ENCODE peak calls at places on chromosome 13, in six cellular contexts. One of them, this sample, is unnamed.

GRCh38 chr13:34340534-34340933 is 522.6 kb downstream of the RFC3 start:
- DNase-seq in AG09319: no peak
- DNase-seq in suprapubic skin: peak; percentile 78
- DNase-seq in neural progenitor cell: no peak
- DNase-seq in fibroblast of mammary gland: peak; percentile 84
- DNase-seq in cardiac fibroblast: peak; percentile 57
- DNase-seq in this sample: no peak

GRCh38 chr13:84430441-84430840 is 548.2 kb upstream of the SLITRK1 start:
- DNase-seq in AG09319: no peak
- DNase-seq in suprapubic skin: no peak
- DNase-seq in neural progenitor cell: no peak
- DNase-seq in fibroblast of mammary gland: no peak
- DNase-seq in cardiac fibroblast: peak; percentile 2
- DNase-seq in this sample: no peak

GRCh38 chr13:99312493-99312883 is 5.3 kb upstream of the GPR183 start:
- DNase-seq in AG09319: peak; percentile 98
- DNase-seq in suprapubic skin: peak; percentile 91
- DNase-seq in neural progenitor cell: no peak
- DNase-seq in fibroblast of mammary gland: peak; percentile 100
- DNase-seq in cardiac fibroblast: peak; percentile 86
- DNase-seq in this sample: no peak

GRCh38 chr13:113929628-113930615 is 44.0 kb downstream of the C13orf46 start:
- DNase-seq in AG09319: no peak
- DNase-seq in suprapubic skin: peak; percentile 63
- DNase-seq in neural progenitor cell: no peak
- DNase-seq in fibroblast of mammary gland: no peak
- DNase-seq in cardiac fibroblast: no peak
- DNase-seq in this sample: no peak

GRCh38 chr13:32211788-32212187 is 103.4 kb downstream of the ZAR1L start:
- DNase-seq in AG09319: peak; percentile 76
- DNase-seq in suprapubic skin: no peak
- DNase-seq in neural progenitor cell: no peak
- DNase-seq in fibroblast of mammary gland: peak; percentile 86
- DNase-seq in cardiac fibroblast: peak; percentile 81
- DNase-seq in this sample: no peak

GRCh38 chr13:44818428-44818827 is 170.8 kb downstream of the NUFIP1 start:
- DNase-seq in AG09319: no peak
- DNase-seq in suprapubic skin: no peak
- DNase-seq in neural progenitor cell: peak; percentile 81
- DNase-seq in fibroblast of mammary gland: peak; percentile 33
- DNase-seq in cardiac fibroblast: peak; percentile 45
- DNase-seq in this sample: no peak

GRCh38 chr13:113476811-113477210 is 13.7 kb downstream of the DCUN1D2 start:
- DNase-seq in AG09319: no peak
- DNase-seq in suprapubic skin: no peak
- DNase-seq in neural progenitor cell: no peak
- DNase-seq in fibroblast of mammary gland: no peak
- DNase-seq in cardiac fibroblast: no peak
- DNase-seq in this sample: no peak

GRCh38 chr13:95191821-95192220 is 109.4 kb downstream of the ABCC4 start:
- DNase-seq in AG09319: peak; percentile 41
- DNase-seq in suprapubic skin: peak; percentile 66
- DNase-seq in neural progenitor cell: peak; percentile 89
- DNase-seq in fibroblast of mammary gland: peak; percentile 77
- DNase-seq in cardiac fibroblast: peak; percentile 88
- DNase-seq in this sample: peak; percentile 93

GRCh38 chr13:97382276-97382675 is 51.7 kb upstream of the RAP2A start:
- DNase-seq in AG09319: no peak
- DNase-seq in suprapubic skin: no peak
- DNase-seq in neural progenitor cell: no peak
- DNase-seq in fibroblast of mammary gland: no peak
- DNase-seq in cardiac fibroblast: no peak
- DNase-seq in this sample: no peak

GRCh38 chr13:30892966-30893365 is 13.1 kb upstream of the MEDAG start:
- DNase-seq in AG09319: no peak
- DNase-seq in suprapubic skin: peak; percentile 87
- DNase-seq in neural progenitor cell: peak; percentile 74
- DNase-seq in fibroblast of mammary gland: peak; percentile 72
- DNase-seq in cardiac fibroblast: peak; percentile 75
- DNase-seq in this sample: peak; percentile 76

GRCh38 chr13:59269476-59269875 is 894.3 kb downstream of the DIAPH3 start:
- DNase-seq in AG09319: peak; percentile 16
- DNase-seq in suprapubic skin: no peak
- DNase-seq in neural progenitor cell: no peak
- DNase-seq in fibroblast of mammary gland: no peak
- DNase-seq in cardiac fibroblast: peak; percentile 54
- DNase-seq in this sample: no peak

GRCh38 chr13:94178625-94179244 is 300.7 kb downstream of the DCT start:
- DNase-seq in AG09319: no peak
- DNase-seq in suprapubic skin: no peak
- DNase-seq in neural progenitor cell: no peak
- DNase-seq in fibroblast of mammary gland: no peak
- DNase-seq in cardiac fibroblast: no peak
- DNase-seq in this sample: no peak

GRCh38 chr13:66922444-66922843 is 307.7 kb downstream of the PCDH9 start:
- DNase-seq in AG09319: no peak
- DNase-seq in suprapubic skin: no peak
- DNase-seq in neural progenitor cell: no peak
- DNase-seq in fibroblast of mammary gland: no peak
- DNase-seq in cardiac fibroblast: no peak
- DNase-seq in this sample: no peak

GRCh38 chr13:106919093-106919492 is 351.2 kb upstream of the ARGLU1 start:
- DNase-seq in AG09319: no peak
- DNase-seq in suprapubic skin: no peak
- DNase-seq in neural progenitor cell: no peak
- DNase-seq in fibroblast of mammary gland: no peak
- DNase-seq in cardiac fibroblast: no peak
- DNase-seq in this sample: peak; percentile 17

GRCh38 chr13:48155850-48156249 is 60.9 kb upstream of the MED4 start:
- DNase-seq in AG09319: no peak
- DNase-seq in suprapubic skin: no peak
- DNase-seq in neural progenitor cell: no peak
- DNase-seq in fibroblast of mammary gland: peak; percentile 70
- DNase-seq in cardiac fibroblast: peak; percentile 64
- DNase-seq in this sample: no peak

GRCh38 chr13:32136716-32137115 is 105.1 kb downstream of the FRY start:
- DNase-seq in AG09319: no peak
- DNase-seq in suprapubic skin: no peak
- DNase-seq in neural progenitor cell: no peak
- DNase-seq in fibroblast of mammary gland: no peak
- DNase-seq in cardiac fibroblast: no peak
- DNase-seq in this sample: no peak

GRCh38 chr13:31970237-31970930 is 61.2 kb upstream of the FRY start:
- DNase-seq in AG09319: no peak
- DNase-seq in suprapubic skin: no peak
- DNase-seq in neural progenitor cell: no peak
- DNase-seq in fibroblast of mammary gland: peak; percentile 69
- DNase-seq in cardiac fibroblast: no peak
- DNase-seq in this sample: no peak

GRCh38 chr13:113936166-113936565 is 37.7 kb downstream of the C13orf46 start:
- DNase-seq in AG09319: no peak
- DNase-seq in suprapubic skin: peak; percentile 46
- DNase-seq in neural progenitor cell: no peak
- DNase-seq in fibroblast of mammary gland: no peak
- DNase-seq in cardiac fibroblast: no peak
- DNase-seq in this sample: no peak

GRCh38 chr13:28796938-28797257 is 23.2 kb upstream of the MTUS2 start:
- DNase-seq in AG09319: no peak
- DNase-seq in suprapubic skin: no peak
- DNase-seq in neural progenitor cell: no peak
- DNase-seq in fibroblast of mammary gland: no peak
- DNase-seq in cardiac fibroblast: no peak
- DNase-seq in this sample: no peak

GRCh38 chr13:113996081-113996911 is 22.4 kb upstream of the C13orf46 start:
- DNase-seq in AG09319: no peak
- DNase-seq in suprapubic skin: peak; percentile 62
- DNase-seq in neural progenitor cell: no peak
- DNase-seq in fibroblast of mammary gland: no peak
- DNase-seq in cardiac fibroblast: no peak
- DNase-seq in this sample: no peak

GRCh38 chr13:42653694-42654093 is 79.7 kb downstream of the TNFSF11 start:
- DNase-seq in AG09319: no peak
- DNase-seq in suprapubic skin: no peak
- DNase-seq in neural progenitor cell: no peak
- DNase-seq in fibroblast of mammary gland: no peak
- DNase-seq in cardiac fibroblast: no peak
- DNase-seq in this sample: no peak

GRCh38 chr13:108086678-108087077 is 128.7 kb downstream of the LIG4 start:
- DNase-seq in AG09319: no peak
- DNase-seq in suprapubic skin: no peak
- DNase-seq in neural progenitor cell: peak; percentile 18
- DNase-seq in fibroblast of mammary gland: no peak
- DNase-seq in cardiac fibroblast: peak; percentile 13
- DNase-seq in this sample: peak; percentile 8

GRCh38 chr13:46389985-46390384 is 2.9 kb upstream of the RUBCNL start:
- DNase-seq in AG09319: no peak
- DNase-seq in suprapubic skin: no peak
- DNase-seq in neural progenitor cell: peak; percentile 60
- DNase-seq in fibroblast of mammary gland: no peak
- DNase-seq in cardiac fibroblast: no peak
- DNase-seq in this sample: no peak

GRCh38 chr13:50130686-50131051 is 115.4 kb downstream of the KCNRG start:
- DNase-seq in AG09319: no peak
- DNase-seq in suprapubic skin: no peak
- DNase-seq in neural progenitor cell: peak; percentile 69
- DNase-seq in fibroblast of mammary gland: peak; percentile 71
- DNase-seq in cardiac fibroblast: peak; percentile 59
- DNase-seq in this sample: peak; percentile 45

GRCh38 chr13:21043898-21044297 is 17.5 kb downstream of the LATS2 start:
- DNase-seq in AG09319: peak; percentile 64
- DNase-seq in suprapubic skin: no peak
- DNase-seq in neural progenitor cell: no peak
- DNase-seq in fibroblast of mammary gland: peak; percentile 91
- DNase-seq in cardiac fibroblast: peak; percentile 94
- DNase-seq in this sample: no peak

GRCh38 chr13:87234981-87235380 is 436.2 kb upstream of the SLITRK5 start:
- DNase-seq in AG09319: no peak
- DNase-seq in suprapubic skin: no peak
- DNase-seq in neural progenitor cell: no peak
- DNase-seq in fibroblast of mammary gland: peak; percentile 26
- DNase-seq in cardiac fibroblast: peak; percentile 40
- DNase-seq in this sample: no peak
- TF ChIP-seq CTCF in AG09319: no peak
- TF ChIP-seq CTCF in suprapubic skin: no peak
- TF ChIP-seq CTCF in neural progenitor cell: no peak
- TF ChIP-seq CTCF in fibroblast of mammary gland: no peak
- TF ChIP-seq CTCF in cardiac fibroblast: no peak
- TF ChIP-seq CTCF in this sample: no peak

GRCh38 chr13:25171170-25171516 is 945 bp downstream of the AMER2 start:
- DNase-seq in AG09319: no peak
- DNase-seq in suprapubic skin: no peak
- DNase-seq in neural progenitor cell: no peak
- DNase-seq in fibroblast of mammary gland: no peak
- DNase-seq in cardiac fibroblast: no peak
- DNase-seq in this sample: no peak

GRCh38 chr13:25172303-25172630 is 179 bp upstream of the AMER2 start:
- DNase-seq in AG09319: no peak
- DNase-seq in suprapubic skin: no peak
- DNase-seq in neural progenitor cell: peak; percentile 33
- DNase-seq in fibroblast of mammary gland: no peak
- DNase-seq in cardiac fibroblast: no peak
- DNase-seq in this sample: no peak

GRCh38 chr13:25170554-25171107 is 1.5 kb downstream of the AMER2 start:
- DNase-seq in AG09319: no peak
- DNase-seq in suprapubic skin: no peak
- DNase-seq in neural progenitor cell: peak; percentile 67
- DNase-seq in fibroblast of mammary gland: no peak
- DNase-seq in cardiac fibroblast: no peak
- DNase-seq in this sample: peak; percentile 52

GRCh38 chr13:25169951-25170553 is 2.0 kb downstream of the AMER2 start:
- DNase-seq in AG09319: no peak
- DNase-seq in suprapubic skin: no peak
- DNase-seq in neural progenitor cell: no peak
- DNase-seq in fibroblast of mammary gland: no peak
- DNase-seq in cardiac fibroblast: no peak
- DNase-seq in this sample: no peak

DNA sequence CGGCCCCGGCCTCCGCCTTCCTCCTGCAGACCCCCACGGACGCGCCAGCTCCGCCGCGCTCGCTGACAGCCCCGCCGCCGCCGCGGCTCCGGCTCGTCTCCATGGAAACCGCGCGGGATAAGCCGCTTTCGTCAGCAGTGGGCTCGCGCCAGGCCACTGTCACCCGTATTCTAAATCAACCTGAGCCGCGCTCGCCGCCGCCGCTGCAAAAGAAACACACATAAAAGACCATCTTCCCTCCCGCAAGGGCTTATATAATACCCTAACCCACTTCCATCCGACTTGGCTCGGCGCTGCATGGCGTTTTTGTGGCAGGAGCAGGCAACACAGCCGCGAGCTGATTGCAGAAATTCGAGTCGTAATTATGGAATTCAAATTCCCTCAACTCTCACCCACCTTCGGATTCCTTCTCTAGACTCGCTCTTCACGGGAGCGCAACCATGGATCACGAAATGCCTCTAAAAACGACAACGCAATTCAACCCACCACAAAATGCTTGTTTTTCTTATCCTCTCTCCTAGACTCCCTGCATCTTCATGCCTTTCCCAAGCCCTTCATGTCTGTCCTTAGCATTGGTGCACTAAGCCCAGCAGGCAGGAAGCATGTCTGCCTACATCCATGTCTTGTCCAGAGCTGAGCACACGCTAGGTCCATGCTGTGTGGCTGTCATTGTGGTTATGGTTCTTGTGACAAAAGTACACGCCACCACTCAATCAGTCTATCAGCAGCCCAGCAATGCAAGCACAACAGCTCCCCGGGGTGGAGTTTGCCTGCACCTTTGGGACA is at the start of gene AMER2:
- DNase-seq in AG09319: no peak
- DNase-seq in suprapubic skin: no peak
- DNase-seq in neural progenitor cell: peak; percentile 86
- DNase-seq in fibroblast of mammary gland: peak; percentile 11
- DNase-seq in cardiac fibroblast: peak; percentile 23
- DNase-seq in this sample: peak; percentile 63
- TF ChIP-seq CTCF in AG09319: no peak
- TF ChIP-seq CTCF in suprapubic skin: no peak
- TF ChIP-seq CTCF in neural progenitor cell: no peak
- TF ChIP-seq CTCF in fibroblast of mammary gland: no peak
- TF ChIP-seq CTCF in cardiac fibroblast: no peak
- TF ChIP-seq CTCF in this sample: no peak

DNA sequence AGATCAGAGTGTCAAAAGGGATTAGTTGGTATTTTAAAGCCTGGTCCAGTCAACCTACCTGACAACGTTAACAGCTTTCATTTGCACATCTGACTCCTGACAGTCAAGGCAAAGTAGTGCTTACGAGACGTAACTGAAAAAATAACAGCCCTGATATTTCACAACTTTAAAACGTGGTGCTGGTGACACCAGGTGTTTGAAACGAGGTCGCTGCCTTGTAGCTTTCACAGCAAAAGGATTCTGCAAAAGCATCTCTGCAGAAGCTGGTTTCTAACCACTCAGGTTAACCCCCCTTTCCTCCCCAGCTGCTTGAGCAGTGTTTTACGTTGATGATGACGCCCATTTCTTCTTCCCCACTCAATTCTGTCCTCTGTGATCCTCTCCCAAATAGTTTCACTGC is 23.3 kb downstream of the GGACT start:
- DNase-seq in AG09319: no peak
- DNase-seq in suprapubic skin: no peak
- DNase-seq in neural progenitor cell: no peak
- DNase-seq in fibroblast of mammary gland: no peak
- DNase-seq in cardiac fibroblast: no peak
- DNase-seq in this sample: no peak
- TF ChIP-seq CTCF in AG09319: no peak
- TF ChIP-seq CTCF in suprapubic skin: no peak
- TF ChIP-seq CTCF in neural progenitor cell: no peak
- TF ChIP-seq CTCF in fibroblast of mammary gland: no peak
- TF ChIP-seq CTCF in cardiac fibroblast: no peak
- TF ChIP-seq CTCF in this sample: no peak

GRCh38 chr13:40095695-40096356 is 440.4 kb downstream of the COG6 start:
- DNase-seq in AG09319: no peak
- DNase-seq in suprapubic skin: no peak
- DNase-seq in neural progenitor cell: peak; percentile 52
- DNase-seq in fibroblast of mammary gland: no peak
- DNase-seq in cardiac fibroblast: no peak
- DNase-seq in this sample: no peak
- TF ChIP-seq CTCF in AG09319: no peak
- TF ChIP-seq CTCF in suprapubic skin: no peak
- TF ChIP-seq CTCF in neural progenitor cell: no peak
- TF ChIP-seq CTCF in fibroblast of mammary gland: no peak
- TF ChIP-seq CTCF in cardiac fibroblast: no peak
- TF ChIP-seq CTCF in this sample: no peak

This sample was measured in endothelial cell.